ENCODE peak calls at places on chromosomes 7 and 10, in ten cellular contexts. P, V, T, Q, R, E, N, Z, S and Y are unnamed samples.

GRCh38 chr7:87474533-87475358 is 734 bp downstream of the ABCB4 start:
- DNase-seq in E (peak), S (no peak), Z (no peak), T (no peak), Q (no peak), V (no peak), R (peak), N (peak), P (no peak), Y (peak)

GRCh38 chr7:32204361-32205018 is 134.3 kb upstream of the PDE1C start:
- DNase-seq in T (peak), P (no peak), V (peak), E (peak), Q (no peak), Z (peak), R (peak), S (peak), N (peak), Y (peak)

GRCh38 chr7:90288154-90288553 is 33.0 kb downstream of the FAM237B start:
- DNase-seq in E (no peak), P (no peak), R (no peak), V (no peak), Z (no peak), N (no peak), Q (no peak), S (no peak), T (no peak), Y (no peak)

GRCh38 chr7:46885167-46885566 is 696.7 kb downstream of the TNS3 start:
- DNase-seq in N (no peak), P (no peak), Z (no peak), T (no peak), R (no peak), V (no peak), S (no peak), E (no peak), Q (no peak), Y (no peak)

GRCh38 chr10:132546567-132547420 is 9.2 kb downstream of the INPP5A start:
- DNase-seq in Z (peak), Q (no peak), T (no peak), E (no peak), S (no peak), V (no peak), N (no peak), P (no peak), R (no peak), Y (no peak)

GRCh38 chr7:80088705-80089104 is 45.9 kb upstream of the GNAI1 start:
- DNase-seq in T (no peak), Z (no peak), S (peak), V (no peak), R (peak), N (no peak), E (no peak), Q (no peak), P (no peak), Y (peak)

GRCh38 chr7:156025675-156026074 is 213.4 kb upstream of the SHH start:
- DNase-seq in P (no peak), E (no peak), S (no peak), V (no peak), N (no peak), Z (no peak), R (no peak), Q (no peak), T (no peak), Y (no peak)

GRCh38 chr10:49744091-49744685 is 17.9 kb downstream of the OGDHL start:
- DNase-seq in P (no peak), E (no peak), Z (no peak), V (peak), S (no peak), T (no peak), Q (peak), N (no peak), R (no peak), Y (no peak)

GRCh38 chr10:65968871-65969270 is 957.0 kb upstream of the LRRTM3 start:
- DNase-seq in V (no peak), P (no peak), N (no peak), E (no peak), T (no peak), S (no peak), Q (no peak), Z (no peak), R (no peak), Y (no peak)

GRCh38 chr10:69652857-69653199 is 22.8 kb downstream of the FAM241B start:
- DNase-seq in Q (no peak), V (no peak), Z (no peak), P (no peak), S (no peak), T (no peak), N (no peak), E (no peak), R (no peak), Y (no peak)

GRCh38 chr7:12090757-12091134 is 120.3 kb upstream of the TMEM106B start:
- DNase-seq in R (no peak), P (peak), Q (no peak), T (no peak), E (no peak), V (no peak), Z (no peak), S (no peak), N (no peak), Y (no peak)

GRCh38 chr7:56097700-56098099 is 4.9 kb upstream of the PHKG1 start:
- DNase-seq in R (peak), E (peak), S (no peak), N (no peak), Q (no peak), Z (no peak), V (no peak), P (no peak), T (no peak), Y (peak)

GRCh38 chr10:131905279-131905595 is 4.4 kb downstream of the PPP2R2D start:
- DNase-seq in N (no peak), P (no peak), E (no peak), S (no peak), V (no peak), T (no peak), Q (no peak), Z (no peak), R (no peak), Y (no peak)

GRCh38 chr7:11505471-11505870 is 326.5 kb downstream of the THSD7A start:
- DNase-seq in V (no peak), S (no peak), R (no peak), Q (no peak), P (no peak), T (no peak), N (no peak), Z (no peak), E (no peak), Y (no peak)

GRCh38 chr7:17133977-17134376 is 164.5 kb upstream of the AHR start:
- DNase-seq in N (no peak), Q (no peak), S (no peak), Z (no peak), R (no peak), P (no peak), T (no peak), V (no peak), E (no peak), Y (no peak)

GRCh38 chr10:91883549-91884542 is 25.4 kb downstream of the FGFBP3 start:
- DNase-seq in T (peak), Q (no peak), V (no peak), S (no peak), E (peak), N (peak), P (no peak), Z (peak), R (peak), Y (no peak)

GRCh38 chr10:17375936-17376584 is 78.3 kb downstream of the ST8SIA6 start:
- DNase-seq in P (no peak), R (no peak), Z (peak), N (peak), T (peak), E (peak), S (no peak), Q (no peak), V (no peak), Y (no peak)

GRCh38 chr10:94076325-94076841 is 82.7 kb downstream of the PLCE1 start:
- DNase-seq in Z (no peak), Q (no peak), E (peak), V (no peak), N (peak), P (no peak), R (peak), S (no peak), T (no peak), Y (peak)

GRCh38 chr7:122652851-122653250 is 46.1 kb downstream of the RNF133 start:
- DNase-seq in Z (no peak), T (no peak), R (no peak), P (no peak), V (no peak), S (no peak), E (no peak), Q (no peak), N (no peak), Y (no peak)

GRCh38 chr7:74043523-74043951 is 15.6 kb downstream of the ELN start:
- DNase-seq in T (no peak), R (peak), E (peak), V (no peak), Q (no peak), Z (peak), N (peak), P (peak), S (no peak), Y (peak)

GRCh38 chr10:78696791-78697420 is 371.9 kb upstream of the ZMIZ1 start:
- DNase-seq in Z (no peak), Q (no peak), V (no peak), E (no peak), N (no peak), S (no peak), R (no peak), T (no peak), P (no peak), Y (no peak)

GRCh38 chr7:129503725-129504124 is 1.4 kb downstream of the SMKR1 start:
- DNase-seq in R (no peak), V (no peak), Z (no peak), T (no peak), N (no peak), Q (no peak), P (no peak), S (no peak), E (no peak), Y (no peak)

GRCh38 chr7:129499915-129500463 is 2.3 kb upstream of the SMKR1 start:
- DNase-seq in N (no peak), T (no peak), S (no peak), P (no peak), Q (no peak), R (no peak), V (no peak), E (no peak), Z (no peak), Y (no peak)

GRCh38 chr7:129501760-129502707 is at the start of gene SMKR1:
- DNase-seq in Q (peak), T (peak), Z (peak), R (peak), V (peak), S (no peak), E (peak), N (peak), P (peak), Y (no peak)

GRCh38 chr7:129498021-129498420 is 4.3 kb upstream of the SMKR1 start:
- DNase-seq in N (no peak), V (no peak), T (no peak), R (no peak), P (no peak), S (no peak), E (no peak), Q (no peak), Z (peak), Y (no peak)

DNA sequence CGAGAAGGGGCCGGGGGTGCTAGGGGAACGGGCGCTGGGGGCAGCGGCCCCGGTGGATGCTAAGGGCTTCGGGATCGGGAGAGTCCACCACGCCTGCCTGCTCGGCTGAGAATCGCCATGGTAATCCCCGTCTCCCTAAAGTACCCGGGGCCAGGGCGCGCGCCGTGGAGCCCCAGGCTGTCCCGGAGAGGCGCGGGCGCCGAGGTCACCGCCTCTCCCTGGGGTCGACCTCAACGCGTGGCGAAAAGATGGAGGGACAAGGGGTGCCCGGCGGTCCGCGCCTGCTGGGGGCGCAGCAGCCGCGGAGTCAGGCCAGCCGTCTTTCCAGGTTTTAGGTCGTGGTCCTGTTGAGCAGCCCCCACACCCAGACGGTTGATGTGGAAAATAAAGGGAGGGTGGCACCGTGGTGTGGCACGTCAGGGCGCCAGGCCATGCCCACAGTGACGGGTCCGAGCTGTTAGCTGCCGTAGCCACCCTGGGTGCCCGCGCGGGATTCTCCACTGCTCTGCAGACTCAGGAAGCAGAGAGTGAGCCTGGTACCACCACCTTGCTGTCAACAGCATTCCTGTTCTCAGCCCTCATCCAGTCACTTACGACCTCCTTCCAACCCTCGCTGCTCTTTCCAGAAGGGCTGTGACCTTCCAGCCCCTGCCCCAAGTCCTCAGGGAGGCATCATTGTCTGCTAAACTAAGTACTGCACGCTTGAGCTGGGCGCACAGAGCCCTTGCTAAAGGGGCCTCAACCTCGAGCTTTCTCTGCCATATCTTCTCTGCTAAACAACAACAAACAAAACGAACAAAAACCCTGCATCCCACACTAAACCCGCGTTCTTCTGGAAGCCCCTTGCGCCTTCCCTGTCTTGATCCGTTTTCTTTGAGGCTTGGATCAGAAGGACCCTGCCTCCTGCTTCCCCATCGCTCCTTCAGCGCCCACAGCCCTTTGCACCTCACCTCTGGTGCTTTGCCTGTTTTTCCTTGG is 666 bp downstream of the SMKR1 start:
- DNase-seq in P (no peak), R (no peak), T (no peak), S (no peak), N (peak), V (no peak), Z (peak), Q (no peak), E (no peak), Y (no peak)
- TF ChIP-seq CTCF in P (no peak), R (peak), T (peak), S (peak), N (peak), V (no peak), Z (peak), Q (no peak), E (no peak), Y (no peak)

GRCh38 chr10:57664815-57665214 is 602.9 kb downstream of the IPMK start:
- DNase-seq in E (no peak), T (no peak), V (no peak), S (no peak), P (no peak), N (no peak), R (peak), Z (no peak), Q (no peak), Y (no peak)

GRCh38 chr10:57661206-57661605 is 606.5 kb downstream of the IPMK start:
- DNase-seq in Q (no peak), R (no peak), N (no peak), E (no peak), P (no peak), Z (no peak), S (no peak), T (no peak), V (no peak), Y (no peak)

GRCh38 chr10:57663401-57663800 is 604.3 kb downstream of the IPMK start:
- DNase-seq in N (no peak), Z (no peak), P (no peak), S (no peak), V (no peak), Q (no peak), E (no peak), R (no peak), T (no peak), Y (no peak)
- TF ChIP-seq CTCF in N (no peak), Z (no peak), P (no peak), S (no peak), V (no peak), Q (no peak), E (no peak), R (no peak), T (no peak), Y (no peak)

DNA sequence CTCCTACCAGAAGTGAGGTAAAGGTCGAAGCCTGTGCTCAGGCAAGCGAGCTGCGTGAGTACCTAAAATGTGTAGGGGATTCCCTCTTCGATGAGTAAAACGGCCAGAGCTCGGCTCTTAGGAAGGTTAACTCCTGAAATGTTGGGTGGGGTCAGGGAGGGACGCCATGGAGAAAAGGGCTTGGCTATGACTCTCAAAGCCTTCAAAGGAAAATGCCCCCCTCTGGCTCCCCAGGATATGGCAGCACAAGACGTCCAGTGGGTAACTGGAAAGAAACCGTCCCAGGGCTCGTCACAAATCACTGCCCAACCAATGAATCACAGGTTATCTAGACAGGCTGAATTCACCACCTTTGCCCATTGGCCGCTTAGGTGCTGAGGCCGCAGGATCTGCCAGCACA is 58.0 kb downstream of the CALML3 start:
- DNase-seq in P (no peak), Q (no peak), Z (peak), R (no peak), T (peak), N (peak), V (no peak), S (no peak), E (no peak), Y (no peak)
- TF ChIP-seq CTCF in P (no peak), Q (no peak), Z (peak), R (peak), T (no peak), N (peak), V (no peak), S (peak), E (no peak), Y (peak)

DNA sequence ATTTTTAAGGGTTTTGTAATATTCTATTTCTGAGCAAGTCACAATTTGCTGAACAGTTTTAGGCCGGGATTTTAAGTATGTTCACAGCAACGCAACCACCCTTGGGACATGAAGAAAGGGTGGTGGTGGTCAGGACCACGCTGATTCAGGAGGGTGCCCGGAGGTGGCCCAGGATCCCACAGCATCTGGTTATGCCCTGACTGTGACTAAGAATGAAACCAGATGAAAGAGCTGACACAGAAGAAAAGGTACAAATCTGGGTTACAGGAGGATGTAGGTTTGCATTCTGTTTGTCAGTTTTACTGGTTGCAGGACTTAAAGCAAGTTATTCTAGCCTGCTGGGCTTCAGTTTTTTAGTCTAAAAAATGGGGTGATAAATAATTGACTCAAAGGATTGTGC is 279.7 kb downstream of the CCSER2 start:
- DNase-seq in T (no peak), P (no peak), E (no peak), S (no peak), N (no peak), R (no peak), V (no peak), Z (no peak), Q (no peak), Y (no peak)
- TF ChIP-seq CTCF in T (no peak), P (no peak), E (no peak), S (no peak), N (no peak), R (no peak), V (no peak), Z (no peak), Q (no peak), Y (no peak)

GRCh38 chr10:104767282-104767681 is 126.2 kb downstream of the SORCS3 start:
- DNase-seq in T (no peak), N (no peak), V (no peak), Z (no peak), P (no peak), E (no peak), R (no peak), Q (no peak), S (no peak), Y (no peak)

GRCh38 chr10:104762793-104763192 is 121.7 kb downstream of the SORCS3 start:
- DNase-seq in S (no peak), P (no peak), Z (no peak), T (no peak), V (no peak), E (no peak), Q (no peak), R (no peak), N (no peak), Y (no peak)

GRCh38 chr10:104766341-104766740 is 125.3 kb downstream of the SORCS3 start:
- DNase-seq in N (no peak), Z (no peak), V (no peak), T (no peak), P (no peak), R (peak), S (peak), Q (no peak), E (peak), Y (no peak)

GRCh38 chr10:104767745-104768144 is 126.7 kb downstream of the SORCS3 start:
- DNase-seq in E (no peak), N (no peak), S (no peak), R (no peak), Z (no peak), T (no peak), Q (no peak), P (no peak), V (no peak), Y (no peak)
- TF ChIP-seq CTCF in E (no peak), N (no peak), S (no peak), R (no peak), Z (no peak), T (no peak), Q (no peak), P (no peak), V (no peak), Y (no peak)